ENCODE peak calls at places on chromosomes 12 and 14, in four cellular contexts. H is breast epithelium, P is thoracic aorta, A is coronary artery. T is an unnamed sample.

GRCh38 chr14:55088356-55088755 is 36.9 kb downstream of the MAPK1IP1L start:
- DNase-seq in H (peak), P (no peak), A (no peak), T (peak)

GRCh38 chr14:22416193-22416592 is 172.8 kb downstream of the DAD1 start:
- DNase-seq in H (no peak), P (no peak), A (no peak), T (no peak)

GRCh38 chr14:100615736-100616695 is 28.8 kb upstream of the BEGAIN start:
- DNase-seq in H (no peak), P (no peak), A (no peak), T (no peak)

GRCh38 chr14:77204457-77204796 is 22.8 kb downstream of the TMEM63C start:
- DNase-seq in H (peak), P (no peak), A (no peak), T (no peak)

GRCh38 chr14:65075628-65076325 is 26.5 kb downstream of the MAX start:
- DNase-seq in H (no peak), P (no peak), A (no peak), T (no peak)

GRCh38 chr14:103144085-103144484 is 20.8 kb downstream of the TNFAIP2 start:
- DNase-seq in H (no peak), P (no peak), A (no peak), T (peak)

GRCh38 chr12:2376855-2377657 is 324.3 kb downstream of the CACNA1C start:
- DNase-seq in H (no peak), P (no peak), A (no peak), T (no peak)

GRCh38 chr14:52348796-52349195 is 34.7 kb downstream of the PTGER2 start:
- DNase-seq in H (no peak), P (no peak), A (no peak), T (peak)

GRCh38 chr12:41724216-41724615 is 420.5 kb downstream of the GXYLT1 start:
- DNase-seq in H (no peak), P (no peak), A (no peak), T (no peak)

GRCh38 chr12:47190271-47190750 is 110.6 kb upstream of the AMIGO2 start:
- DNase-seq in H (no peak), P (no peak), A (no peak), T (peak)

GRCh38 chr12:52199294-52199920 is 7.6 kb upstream of the KRT80 start:
- DNase-seq in H (no peak), P (no peak), A (no peak), T (no peak)

GRCh38 chr14:86153480-86153879 is 623.5 kb downstream of the FLRT2 start:
- DNase-seq in H (no peak), P (no peak), A (no peak), T (no peak)

GRCh38 chr14:104897286-104898194 is 27.1 kb upstream of the PLD4 start:
- DNase-seq in H (no peak), P (no peak), A (no peak), T (no peak)

GRCh38 chr14:92121207-92121669 is 268 bp downstream of the NDUFB1 start:
- DNase-seq in H (no peak), P (no peak), A (peak), T (peak)

DNA sequence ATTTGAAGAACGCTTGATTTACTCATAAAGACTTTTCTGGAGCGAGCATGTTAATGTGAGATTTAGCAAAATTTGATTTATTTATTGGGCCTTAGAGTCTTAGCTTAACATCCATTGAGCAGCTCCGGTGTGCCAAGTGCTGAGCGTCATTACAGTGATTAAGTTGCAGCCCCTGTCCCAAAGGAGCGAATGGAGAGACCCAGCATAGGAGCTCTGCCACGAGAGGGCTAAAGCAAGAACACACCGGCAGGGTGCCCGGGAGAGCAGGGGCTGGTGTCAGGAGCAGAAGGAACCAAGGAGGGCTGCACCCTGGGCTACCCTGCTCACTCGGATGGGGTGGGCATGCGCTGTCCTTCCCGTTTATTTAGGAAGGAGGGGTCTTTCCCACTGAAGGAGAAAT is 50.6 kb downstream of the PPP2R5C start:
- DNase-seq in H (no peak), P (no peak), A (no peak), T (no peak)
- H3K4me3 ChIP-seq in H (no peak), P (no peak), A (no peak), T (no peak)

DNA sequence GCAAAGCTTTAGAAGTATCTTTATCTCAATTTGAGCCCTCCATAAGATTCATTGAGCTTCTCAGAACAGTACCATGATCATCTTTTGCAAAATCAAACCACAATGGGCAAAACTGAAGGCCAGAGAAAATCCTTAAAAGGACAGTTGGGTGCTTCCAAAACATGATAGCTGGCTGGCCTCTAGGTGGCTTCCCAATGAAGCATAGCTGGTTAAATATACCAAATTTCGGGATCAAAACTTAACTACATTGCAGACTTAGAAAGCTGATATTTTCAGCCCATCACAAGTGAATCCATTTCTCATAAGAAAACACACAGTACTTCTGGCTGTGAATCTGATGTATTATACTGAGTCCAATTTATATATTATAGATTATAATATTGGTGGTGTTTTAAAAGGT is 15.3 kb upstream of the PIK3C2G start:
- DNase-seq in H (no peak), P (no peak), A (no peak), T (no peak)
- TF ChIP-seq CTCF in H (no peak), P (no peak), A (no peak), T (peak)

GRCh38 chr12:121807656-121808347 is 4.0 kb downstream of the SETD1B start:
- DNase-seq in H (no peak), P (no peak), A (no peak), T (no peak)

GRCh38 chr12:121806556-121807308 is 2.9 kb downstream of the SETD1B start:
- DNase-seq in H (no peak), P (no peak), A (no peak), T (no peak)

GRCh38 chr12:121804417-121805111 is 755 bp downstream of the SETD1B start:
- DNase-seq in H (no peak), P (no peak), A (no peak), T (no peak)

GRCh38 chr12:121805171-121805687 is 1.4 kb downstream of the SETD1B start:
- DNase-seq in H (no peak), P (no peak), A (no peak), T (no peak)

GRCh38 chr12:121805800-121806555 is 2.2 kb downstream of the SETD1B start:
- DNase-seq in H (no peak), P (no peak), A (no peak), T (no peak)
- H3K4me3 ChIP-seq in H (peak), P (peak), A (peak), T (peak)

GRCh38 chr12:69417231-69417630 is 53.0 kb upstream of the FRS2 start:
- DNase-seq in H (no peak), P (no peak), A (no peak), T (no peak)

GRCh38 chr12:69412655-69413054 is 53.1 kb downstream of the YEATS4 start:
- DNase-seq in H (no peak), P (no peak), A (no peak), T (no peak)

GRCh38 chr12:69417741-69418167 is 52.4 kb upstream of the FRS2 start:
- DNase-seq in H (no peak), P (no peak), A (no peak), T (no peak)

GRCh38 chr12:69419701-69420100 is 50.5 kb upstream of the FRS2 start:
- DNase-seq in H (no peak), P (no peak), A (no peak), T (no peak)

GRCh38 chr12:69415471-69416275 is 54.5 kb upstream of the FRS2 start:
- DNase-seq in H (peak), P (no peak), A (peak), T (peak)
- TF ChIP-seq CTCF in H (peak), P (peak), A (peak), T (peak)

GRCh38 chr12:89348894-89349669 is 3.2 kb downstream of the DUSP6 start:
- DNase-seq in H (peak), P (no peak), A (no peak), T (no peak)
- H3K4me3 ChIP-seq in H (peak), P (peak), A (peak), T (peak)

DNA sequence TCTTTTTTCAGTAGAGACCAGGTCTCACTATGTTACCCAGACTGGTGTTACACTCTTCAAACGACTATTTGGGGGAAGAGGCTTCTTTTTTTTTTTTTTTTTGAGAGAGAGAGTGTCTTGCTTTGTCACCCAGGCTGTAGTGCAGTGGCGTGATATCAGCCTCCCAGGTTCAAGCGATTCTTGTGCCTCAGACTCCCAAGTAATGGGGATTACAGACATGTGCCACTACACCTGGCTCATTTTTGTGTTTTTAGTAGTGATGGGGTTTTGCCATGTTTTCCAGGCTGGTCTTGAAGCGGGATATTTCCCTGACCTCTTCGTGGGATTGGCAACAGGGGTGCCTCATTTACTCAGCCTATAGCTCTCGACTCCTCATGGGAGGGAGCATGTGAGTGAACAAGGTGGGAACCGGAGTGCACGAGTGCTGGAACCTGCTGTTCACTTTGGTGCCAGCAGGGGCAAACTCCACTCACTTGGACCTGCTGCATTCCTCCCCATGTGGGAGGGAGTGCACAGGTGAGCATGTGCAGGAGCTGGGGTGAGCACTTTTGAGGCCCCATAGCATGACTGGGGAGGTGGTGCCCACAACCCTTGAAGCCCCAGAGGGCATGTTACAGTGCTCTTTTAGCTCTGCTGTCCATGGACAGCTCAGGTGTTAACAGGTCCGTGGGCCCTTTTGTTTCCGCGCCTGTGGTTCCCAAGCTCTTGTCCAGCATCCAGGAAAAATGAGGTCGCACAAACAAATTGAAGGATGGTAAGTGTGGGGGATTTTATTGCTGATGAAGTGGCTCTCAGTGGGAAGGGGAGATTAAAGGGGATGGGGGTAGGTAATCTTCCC is 79.1 kb upstream of the HECTD1 start:
- DNase-seq in H (no peak), P (no peak), A (no peak), T (no peak)
- TF ChIP-seq CTCF in H (no peak), P (peak), A (no peak), T (peak)

GRCh38 chr12:20415641-20416040 is 47.3 kb downstream of the PDE3A start:
- DNase-seq in H (no peak), P (no peak), A (no peak), T (no peak)
- H3K4me3 ChIP-seq in H (no peak), P (no peak), A (peak), T (no peak)

DNA sequence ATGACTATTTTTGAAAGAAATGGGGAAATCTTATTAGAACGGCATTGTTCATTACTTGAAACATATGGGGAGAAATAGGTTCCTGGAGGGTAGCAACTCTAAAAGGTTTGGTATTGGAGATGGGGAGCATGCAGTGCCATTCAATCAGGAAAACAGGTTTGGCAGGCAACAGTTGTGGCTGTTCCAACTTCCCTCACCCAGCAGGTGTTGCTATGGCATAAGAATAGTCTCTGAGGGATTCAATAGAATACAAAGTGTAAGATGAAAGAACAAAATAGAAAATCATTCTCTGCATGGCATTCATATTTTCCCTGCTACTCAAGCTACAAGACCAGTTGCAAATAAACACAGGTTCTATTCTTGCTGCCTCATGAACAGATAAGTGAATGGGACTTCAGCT is 393.3 kb upstream of the RPL10L start:
- DNase-seq in H (no peak), P (no peak), A (no peak), T (no peak)
- TF ChIP-seq CTCF in H (no peak), P (no peak), A (no peak), T (no peak)

T was measured in AG10803.